ENCODE peak calls at places on chromosome X, in four cellular contexts. H, E, U and Q are unnamed samples.

GRCh38 chrX:107659286-107659685 is 31.0 kb downstream of the PRPS1 start:
- DNase-seq in H (no peak), E (no peak), U (no peak), Q (no peak)

GRCh38 chrX:5051831-5052491 is 1176.7 kb downstream of the NLGN4X start:
- DNase-seq in H (no peak), E (no peak), U (peak), Q (no peak)

GRCh38 chrX:48533165-48533564 is 6.3 kb upstream of the TBC1D25 start:
- DNase-seq in H (no peak), E (no peak), U (no peak), Q (no peak)

GRCh38 chrX:70485466-70485865 is 40.8 kb downstream of the DLG3 start:
- DNase-seq in H (no peak), E (no peak), U (no peak), Q (no peak)

GRCh38 chrX:105480646-105481310 is 260.3 kb upstream of the TEX13A start:
- DNase-seq in H (no peak), E (no peak), U (no peak), Q (no peak)

GRCh38 chrX:111199505-111199904 is 70.8 kb downstream of the CAPN6 start:
- DNase-seq in H (no peak), E (no peak), U (no peak), Q (no peak)

GRCh38 chrX:134026732-134027311 is 41.4 kb upstream of the GPC3 start:
- DNase-seq in H (peak), E (peak), U (peak), Q (peak)

GRCh38 chrX:30283456-30284200 is 25.6 kb downstream of the NR0B1 start:
- DNase-seq in H (peak), E (peak), U (peak), Q (no peak)

GRCh38 chrX:12970691-12971202 is 4.2 kb upstream of the TMSB4X start:
- DNase-seq in H (peak), E (no peak), U (no peak), Q (peak)

GRCh38 chrX:40262641-40263560 is 165.1 kb upstream of the BCOR start:
- DNase-seq in H (peak), E (no peak), U (no peak), Q (no peak)

GRCh38 chrX:124211312-124211942 is 121.0 kb upstream of the TEX13D start:
- DNase-seq in H (peak), E (peak), U (peak), Q (no peak)

GRCh38 chrX:50093627-50094026 is 107.2 kb downstream of the AKAP4 start:
- DNase-seq in H (peak), E (no peak), U (no peak), Q (no peak)

GRCh38 chrX:150219374-150220185 is 143.5 kb upstream of the MAMLD1 start:
- DNase-seq in H (no peak), E (no peak), U (no peak), Q (peak)

GRCh38 chrX:24471808-24472207 is 6.7 kb downstream of the PDK3 start:
- DNase-seq in H (no peak), E (no peak), U (no peak), Q (no peak)

GRCh38 chrX:112839856-112840255 is 775 bp downstream of the AMOT start:
- DNase-seq in H (no peak), E (no peak), U (no peak), Q (no peak)

GRCh38 chrX:138026211-138026610 is 460.3 kb downstream of the ZIC3 start:
- DNase-seq in H (no peak), E (no peak), U (peak), Q (no peak)
- TF ChIP-seq HMGXB4 in H (no peak), E (no peak), U (no peak), Q (no peak)

GRCh38 chrX:1336331-1337143 is at the start of gene IL3RA:
- DNase-seq in H (no peak), E (no peak), U (no peak), Q (no peak)
- TF ChIP-seq ESRRA in H (no peak), E (no peak), U (no peak), Q (no peak)

GRCh38 chrX:97398030-97398551 is 514.4 kb downstream of the RPA4 start:
- DNase-seq in H (no peak), E (no peak), U (no peak), Q (no peak)

GRCh38 chrX:97397371-97397770 is 513.7 kb downstream of the RPA4 start:
- DNase-seq in H (no peak), E (no peak), U (no peak), Q (no peak)

GRCh38 chrX:97400492-97400891 is 516.8 kb downstream of the RPA4 start:
- DNase-seq in H (no peak), E (no peak), U (no peak), Q (no peak)

GRCh38 chrX:97401154-97401553 is 517.4 kb downstream of the RPA4 start:
- DNase-seq in H (peak), E (no peak), U (no peak), Q (no peak)

DNA sequence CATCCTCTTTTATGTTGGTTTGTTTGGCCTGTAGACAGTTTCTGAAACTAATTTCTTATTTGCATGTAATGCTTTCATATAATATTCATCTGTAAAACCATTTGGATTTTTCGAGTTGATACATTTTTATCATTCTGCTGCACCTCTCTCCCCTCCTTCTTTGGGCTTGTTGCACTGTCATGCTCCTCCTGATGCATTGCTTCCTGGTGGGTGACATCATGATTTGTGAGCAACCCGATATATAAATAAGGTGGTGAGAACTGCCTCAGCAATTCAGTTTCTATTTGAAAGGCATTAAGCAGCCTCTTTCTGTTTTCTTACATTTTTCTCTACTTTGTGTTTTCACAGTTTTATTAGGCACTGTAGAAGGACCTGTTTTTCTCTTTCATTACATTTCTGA is 515.7 kb downstream of the RPA4 start:
- DNase-seq in H (no peak), E (no peak), U (peak), Q (no peak)
- TF ChIP-seq HMGXB4 in H (no peak), E (no peak), U (no peak), Q (no peak)

GRCh38 chrX:101399825-101400224 is 7.9 kb downstream of the GLA start:
- DNase-seq in H (no peak), E (no peak), U (no peak), Q (no peak)
- TF ChIP-seq ESRRA in H (no peak), E (no peak), U (no peak), Q (no peak)